ENCODE peak calls at places on chromosomes 6 and 20, in ten cellular contexts. A, J, L, S, Y, P, K, G, F and D are unnamed samples.

GRCh38 chr6:40922281-40922680 is 116.7 kb downstream of the UNC5CL start:
- DNase-seq in J (no peak), K (no peak), Y (no peak), L (no peak), A (no peak), S (no peak), P (no peak), G (no peak), F (no peak), D (no peak)

GRCh38 chr20:7859371-7859802 is 80.9 kb downstream of the HAO1 start:
- DNase-seq in G (no peak), J (no peak), K (no peak), Y (no peak), S (no peak), F (peak), P (no peak), A (no peak), L (peak), D (no peak)

GRCh38 chr20:58023781-58024180 is 204.7 kb downstream of the ANKRD60 start:
- DNase-seq in P (no peak), A (no peak), G (no peak), K (no peak), J (no peak), L (no peak), F (no peak), Y (no peak), S (no peak), D (no peak)

GRCh38 chr6:119966484-119966883 is 616.9 kb upstream of the MAN1A1 start:
- DNase-seq in P (no peak), G (no peak), K (no peak), J (no peak), F (peak), S (no peak), A (no peak), L (peak), Y (no peak), D (no peak)

GRCh38 chr20:4011226-4011975 is 4.0 kb downstream of the RNF24 start:
- DNase-seq in F (no peak), K (no peak), L (no peak), J (no peak), P (no peak), S (no peak), Y (no peak), A (no peak), G (no peak), D (no peak)

GRCh38 chr6:38997128-38997761 is 51.3 kb upstream of the GLP1R start:
- DNase-seq in S (no peak), G (no peak), J (peak), L (peak), P (no peak), Y (no peak), F (peak), K (peak), A (no peak), D (no peak)

GRCh38 chr6:142416179-142416578 is 114.4 kb downstream of the ADGRG6 start:
- DNase-seq in S (no peak), L (no peak), G (no peak), J (no peak), P (no peak), Y (no peak), A (no peak), F (no peak), K (no peak), D (no peak)

GRCh38 chr6:129643968-129644367 is 66.0 kb downstream of the ARHGAP18 start:
- DNase-seq in A (no peak), L (no peak), J (no peak), P (no peak), K (no peak), Y (no peak), F (no peak), S (no peak), G (no peak), D (no peak)

GRCh38 chr6:75205776-75206334 is at the start of gene COL12A1:
- DNase-seq in G (peak), A (peak), P (peak), S (peak), F (no peak), L (peak), Y (peak), J (peak), K (peak), D (peak)

GRCh38 chr6:157954150-157955117 is 27.2 kb upstream of the SYNJ2 start:
- DNase-seq in Y (no peak), F (no peak), A (no peak), K (peak), P (no peak), L (peak), G (peak), J (no peak), S (no peak), D (no peak)

GRCh38 chr6:36487698-36488097 is 44.9 kb downstream of the KCTD20 start:
- DNase-seq in Y (no peak), L (no peak), K (no peak), A (no peak), G (no peak), S (no peak), P (no peak), J (no peak), F (no peak), D (no peak)

GRCh38 chr6:159606786-159607185 is 86.3 kb downstream of the SOD2 start:
- DNase-seq in K (no peak), J (no peak), S (no peak), Y (no peak), F (no peak), P (no peak), L (no peak), A (no peak), G (no peak), D (no peak)

GRCh38 chr20:48604936-48605335 is 222.9 kb downstream of the PREX1 start:
- DNase-seq in A (no peak), K (no peak), L (no peak), F (no peak), P (peak), G (no peak), S (peak), Y (no peak), J (no peak), D (no peak)

GRCh38 chr6:56744528-56744927 is 101.8 kb upstream of the DST start:
- DNase-seq in A (no peak), J (no peak), L (no peak), G (no peak), P (no peak), K (no peak), S (no peak), F (no peak), Y (no peak), D (no peak)

GRCh38 chr6:17562636-17563035 is 37.5 kb upstream of the FAM8A1 start:
- DNase-seq in G (no peak), L (no peak), Y (no peak), F (no peak), K (no peak), J (no peak), S (no peak), P (no peak), A (no peak), D (no peak)

GRCh38 chr6:44564906-44565524 is 177.5 kb downstream of the CDC5L start:
- DNase-seq in L (no peak), K (no peak), Y (no peak), F (no peak), G (no peak), S (no peak), P (no peak), J (no peak), A (no peak), D (no peak)

GRCh38 chr6:55578537-55579363 is at the start of gene HMGCLL1:
- DNase-seq in K (no peak), J (peak), G (peak), P (peak), A (peak), S (no peak), F (no peak), Y (no peak), L (peak), D (no peak)

GRCh38 chr20:59146801-59147118 is 16.9 kb upstream of the ZNF831 start:
- DNase-seq in Y (no peak), J (no peak), A (no peak), L (no peak), G (no peak), S (no peak), P (no peak), K (no peak), F (no peak), D (no peak)

GRCh38 chr6:166927942-166928643 is 28.3 kb downstream of the RNASET2 start:
- DNase-seq in P (no peak), J (no peak), G (no peak), Y (no peak), F (no peak), A (no peak), S (no peak), K (no peak), L (no peak), D (no peak)

GRCh38 chr20:49888341-49889244 is 26.7 kb downstream of the SPATA2 start:
- DNase-seq in J (peak), K (peak), A (peak), G (peak), F (peak), L (peak), S (peak), Y (no peak), P (peak), D (no peak)

GRCh38 chr6:131937703-131938631 is 13.2 kb downstream of the CCN2 start:
- DNase-seq in A (peak), L (no peak), F (no peak), S (no peak), G (no peak), P (no peak), Y (no peak), K (no peak), J (no peak), D (no peak)

GRCh38 chr6:107061125-107062020 is 33.4 kb downstream of the MTRES1 start:
- DNase-seq in L (no peak), S (no peak), K (no peak), G (peak), P (no peak), Y (no peak), A (no peak), J (no peak), F (no peak), D (no peak)

GRCh38 chr6:138724015-138724414 is 49.6 kb upstream of the CCDC28A start:
- DNase-seq in A (no peak), F (no peak), K (peak), S (no peak), L (no peak), G (peak), J (no peak), P (no peak), Y (peak), D (no peak)

GRCh38 chr6:34990971-34991560 is 102.0 kb downstream of the ANKS1A start:
- DNase-seq in S (no peak), Y (no peak), J (no peak), A (no peak), L (no peak), F (no peak), P (no peak), K (no peak), G (no peak), D (no peak)

GRCh38 chr6:1716396-1716795 is 106.7 kb downstream of the FOXC1 start:
- DNase-seq in G (no peak), F (no peak), P (peak), S (no peak), A (no peak), Y (no peak), L (no peak), J (no peak), K (no peak), D (no peak)

GRCh38 chr6:118776607-118777549 is 117.1 kb upstream of the ASF1A start:
- DNase-seq in L (peak), F (peak), P (no peak), Y (peak), K (peak), A (peak), J (peak), G (no peak), S (peak), D (no peak)

GRCh38 chr20:13430346-13431002 is 208.3 kb downstream of the TASP1 start:
- DNase-seq in G (no peak), K (no peak), F (no peak), S (no peak), J (no peak), L (no peak), Y (no peak), P (no peak), A (no peak), D (no peak)

GRCh38 chr6:91213229-91213901 is 626.5 kb upstream of the MAP3K7 start:
- DNase-seq in K (no peak), A (no peak), J (no peak), F (no peak), P (no peak), S (no peak), G (no peak), L (no peak), Y (no peak), D (no peak)

GRCh38 chr20:31712112-31712553 is 10.5 kb downstream of the BCL2L1 start:
- DNase-seq in G (no peak), K (peak), S (peak), A (no peak), J (no peak), Y (no peak), L (peak), P (peak), F (no peak), D (no peak)

GRCh38 chr6:168194732-168195565 is 115.9 kb upstream of the FRMD1 start:
- DNase-seq in K (peak), A (no peak), Y (no peak), P (peak), S (no peak), L (no peak), F (no peak), J (no peak), G (no peak), D (no peak)

GRCh38 chr6:105818505-105818904 is 267.6 kb upstream of the PRDM1 start:
- DNase-seq in G (no peak), A (no peak), S (no peak), L (no peak), Y (no peak), P (no peak), K (no peak), F (no peak), J (no peak), D (no peak)

GRCh38 chr20:53768329-53768728 is 174.7 kb upstream of the ZNF217 start:
- DNase-seq in A (no peak), K (no peak), P (no peak), G (no peak), F (peak), J (no peak), S (no peak), Y (no peak), L (no peak), D (no peak)

GRCh38 chr6:52500268-52501129 is 76.4 kb downstream of the TRAM2 start:
- DNase-seq in A (no peak), P (no peak), G (no peak), Y (no peak), S (no peak), F (no peak), K (no peak), J (no peak), L (no peak), D (no peak)

GRCh38 chr20:37439223-37439933 is 81.7 kb upstream of the NNAT start:
- DNase-seq in Y (no peak), K (no peak), A (no peak), S (no peak), G (no peak), J (no peak), F (no peak), P (no peak), L (no peak), D (no peak)

GRCh38 chr6:165847407-165848098 is 184.5 kb upstream of the PDE10A start:
- DNase-seq in P (no peak), G (no peak), F (peak), S (peak), A (no peak), L (peak), K (peak), Y (no peak), J (no peak), D (no peak)

GRCh38 chr6:36823421-36824096 is 15.7 kb downstream of the CPNE5 start:
- DNase-seq in S (no peak), F (no peak), K (no peak), J (no peak), L (no peak), G (no peak), P (no peak), A (no peak), Y (no peak), D (no peak)

GRCh38 chr6:39543950-39544349 is 181.3 kb downstream of the KIF6 start:
- DNase-seq in J (no peak), F (no peak), A (no peak), P (no peak), S (no peak), Y (no peak), G (no peak), L (no peak), K (no peak), D (no peak)

GRCh38 chr6:29839917-29840316 is 12.3 kb downstream of the HLA-G start:
- DNase-seq in K (no peak), L (no peak), F (no peak), Y (no peak), G (no peak), A (no peak), S (no peak), P (no peak), J (no peak), D (no peak)
- TF ChIP-seq POLR2A in K (no peak), L (no peak), F (no peak), Y (no peak), G (no peak), A (no peak), S (no peak), P (no peak), J (no peak), D (no peak)

DNA sequence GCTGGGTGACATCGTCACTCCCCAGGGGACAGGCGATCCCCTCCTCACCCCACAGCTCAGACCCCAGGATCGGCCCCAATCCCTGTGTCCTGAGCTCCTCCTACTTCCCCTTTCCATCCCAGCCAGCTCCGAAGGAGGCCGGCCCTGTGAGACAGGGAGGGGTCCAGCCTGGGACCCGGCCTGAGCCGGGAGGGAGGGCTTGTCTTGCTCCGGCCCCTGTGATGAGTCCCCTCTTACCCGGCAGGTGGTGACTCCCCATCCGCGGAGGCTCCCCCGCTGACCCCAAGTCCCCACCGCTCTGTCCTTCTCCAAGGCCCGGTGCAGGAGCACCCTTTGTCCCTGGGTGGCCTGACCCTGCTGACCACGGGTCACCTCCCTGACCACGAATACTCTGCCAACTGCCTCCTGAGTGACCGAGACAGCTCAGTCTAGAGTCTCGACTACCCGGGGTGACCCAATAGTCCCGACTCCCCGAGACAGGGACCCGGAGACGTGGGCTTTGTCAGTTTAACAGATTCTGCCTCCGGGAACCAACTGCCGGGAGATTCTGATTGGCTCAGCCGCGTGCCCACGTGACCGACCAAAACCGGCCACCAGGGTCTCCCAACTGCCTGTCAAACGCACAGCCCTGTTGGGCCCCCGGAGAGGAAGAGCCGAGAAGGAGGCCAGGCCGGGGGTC is 187.4 kb upstream of the PROKR2 start:
- DNase-seq in P (peak), K (no peak), S (peak), G (no peak), F (no peak), Y (peak), A (peak), L (peak), J (no peak), D (no peak)
- TF ChIP-seq POLR2A in P (no peak), K (no peak), S (no peak), G (no peak), F (no peak), Y (no peak), A (no peak), L (no peak), J (no peak), D (no peak)

DNA sequence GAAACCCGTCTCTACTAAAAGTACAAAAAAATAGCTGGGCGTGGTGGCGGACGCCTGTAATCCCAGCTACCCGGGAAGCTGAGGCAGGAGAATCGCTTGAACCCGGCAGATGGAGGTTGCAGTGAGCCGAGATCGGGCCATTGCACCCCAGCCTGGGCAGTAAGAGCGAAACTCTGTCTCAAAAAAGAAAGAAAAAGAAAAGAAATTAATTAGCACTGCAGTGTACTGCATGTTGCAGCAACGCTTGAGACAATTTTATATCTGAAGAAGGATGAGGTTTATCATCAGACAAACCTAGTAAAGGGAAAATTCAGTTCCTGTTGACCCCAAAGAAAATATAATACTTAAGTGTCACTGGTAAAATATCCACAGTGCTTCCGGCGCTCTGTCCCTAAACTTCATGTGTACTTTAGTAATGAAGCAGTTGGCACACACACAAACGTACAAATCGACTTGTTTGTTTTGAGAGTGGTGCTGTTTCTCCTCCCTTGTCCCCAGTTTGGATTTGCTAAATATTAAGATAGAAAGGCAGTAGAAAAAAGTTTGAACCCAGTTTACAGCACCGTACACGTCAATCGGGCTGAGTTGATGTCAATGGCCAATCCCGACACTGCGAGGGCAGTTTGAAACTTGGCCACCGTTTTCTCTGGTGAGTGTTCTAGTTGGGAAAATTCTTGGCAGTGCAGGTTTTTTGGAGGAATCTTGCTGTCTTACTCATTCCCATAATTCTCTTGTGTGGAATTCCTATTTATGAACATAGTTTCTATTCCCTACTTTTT is 72.7 kb downstream of the OR2B2 start:
- DNase-seq in P (no peak), G (peak), J (peak), A (peak), L (peak), F (peak), Y (peak), S (no peak), K (peak), D (no peak)
- TF ChIP-seq POLR2A in P (no peak), G (no peak), J (no peak), A (no peak), L (no peak), F (peak), Y (no peak), S (no peak), K (no peak), D (no peak)

DNA sequence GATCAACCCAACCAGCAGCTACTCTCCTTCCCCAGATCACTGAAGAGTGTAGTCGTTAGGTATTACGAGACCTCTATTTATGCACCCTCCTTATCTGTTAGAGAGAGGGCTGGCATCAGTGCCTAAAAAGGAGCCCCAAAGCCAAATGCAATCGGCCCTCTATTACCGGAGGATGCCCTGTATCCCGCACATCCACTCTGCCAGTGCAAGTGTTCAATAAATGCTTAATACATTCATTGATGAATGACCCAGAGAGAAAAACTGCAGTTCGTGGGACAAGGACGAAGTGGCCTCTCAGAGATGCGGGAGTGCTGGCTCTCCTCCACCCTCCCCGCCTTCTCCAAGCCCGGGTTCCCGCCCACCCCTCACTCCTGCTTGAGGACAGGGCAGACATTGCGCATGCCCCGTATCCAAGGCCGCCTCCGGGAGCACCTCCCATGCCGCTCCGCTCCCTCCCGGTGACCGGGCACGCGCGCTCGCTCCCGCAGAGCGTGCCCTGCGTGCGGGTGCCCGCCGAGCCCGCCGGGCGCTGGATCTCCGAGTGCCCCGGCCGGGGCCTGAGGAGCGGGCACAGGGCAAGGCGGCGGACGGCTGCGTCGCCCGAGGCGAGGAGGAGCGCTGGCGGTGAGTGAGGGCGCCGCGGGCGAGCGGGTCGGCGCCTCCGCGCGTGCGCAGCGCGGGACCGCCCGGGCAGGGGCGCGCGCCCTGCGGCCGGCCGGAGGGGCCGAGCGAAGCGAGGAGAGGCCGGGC is 27.2 kb upstream of the BTBD3 start:
- DNase-seq in P (peak), F (peak), G (peak), S (peak), J (peak), K (peak), L (peak), A (peak), Y (peak), D (no peak)
- TF ChIP-seq POLR2A in P (no peak), F (peak), G (peak), S (peak), J (peak), K (no peak), L (no peak), A (peak), Y (no peak), D (peak)